ENCODE peak calls at places on chromosomes 5 and 9, in six cellular contexts. V is heart right ventricle, M is psoas muscle, R is PC-9, T is AG04450, E is stomach. A is an unnamed sample.

GRCh38 chr5:169875091-169875727 is 105.1 kb downstream of the INSYN2B start:
- DNase-seq in E (no peak), V (no peak), M (no peak), R (no peak), T (no peak), A (no peak)

GRCh38 chr5:2093859-2094615 is 211.3 kb upstream of the IRX4 start:
- DNase-seq in E (no peak), M (peak; percentile 61), R (no peak), T (peak; percentile 51), V (peak; percentile 13), A (no peak)

GRCh38 chr9:131476777-131477345 is 25.9 kb upstream of the POMT1 start:
- DNase-seq in V (peak; percentile 65), E (no peak), M (peak; percentile 90), R (no peak), T (no peak), A (peak; percentile 59)

GRCh38 chr5:54360089-54360488 is 49.7 kb upstream of the ARL15 start:
- DNase-seq in R (no peak), V (no peak), T (no peak), M (no peak), E (no peak), A (no peak)

GRCh38 chr5:64594601-64595518 is 89.0 kb downstream of the RGS7BP start:
- DNase-seq in E (no peak), T (no peak), M (no peak), V (no peak), R (no peak), A (no peak)

GRCh38 chr9:129182625-129183494 is 4.8 kb upstream of the IER5L start:
- DNase-seq in R (no peak), V (peak; percentile 33), M (peak; percentile 70), E (no peak), T (no peak), A (no peak)

GRCh38 chr9:79489241-79490000 is 82.3 kb upstream of the TLE4 start:
- DNase-seq in T (no peak), V (no peak), R (no peak), M (no peak), E (no peak), A (no peak)

GRCh38 chr5:113487411-113487778 is 858 bp downstream of the MCC start:
- DNase-seq in E (no peak), V (no peak), T (no peak), R (no peak), M (no peak), A (no peak)

GRCh38 chr5:8829322-8830029 is 716.4 kb downstream of the SEMA5A start:
- DNase-seq in V (no peak), R (peak; percentile 77), M (no peak), T (peak; percentile 98), E (no peak), A (no peak)

GRCh38 chr9:96674914-96675538 is 19.9 kb upstream of the PRXL2C start:
- DNase-seq in T (no peak), E (no peak), M (no peak), R (peak; percentile 60), V (no peak), A (no peak)

GRCh38 chr9:115668506-115668905 is 485.1 kb upstream of the PAPPA start:
- DNase-seq in E (no peak), M (no peak), T (peak; percentile 59), V (no peak), R (peak; percentile 39), A (no peak)

GRCh38 chr5:909086-909485 is 16.4 kb downstream of the TRIP13 start:
- DNase-seq in V (no peak), R (no peak), E (no peak), T (no peak), M (no peak), A (no peak)

GRCh38 chr5:136036991-136037705 is 8.4 kb downstream of the TGFBI start:
- DNase-seq in R (peak; percentile 60), V (peak; percentile 65), E (no peak), T (no peak), M (peak; percentile 70), A (no peak)

GRCh38 chr5:167633114-167633513 is 658.3 kb upstream of the WWC1 start:
- DNase-seq in E (no peak), V (no peak), R (no peak), T (no peak), M (no peak), A (no peak)

GRCh38 chr5:55934117-55934613 is 60.6 kb downstream of the IL6ST start:
- DNase-seq in E (peak; percentile 50), T (no peak), R (peak; percentile 94), V (no peak), M (no peak), A (no peak)

GRCh38 chr5:123460296-123460729 is 37.1 kb upstream of the CEP120 start:
- DNase-seq in M (no peak), V (no peak), T (no peak), E (no peak), R (peak; percentile 86), A (no peak)

GRCh38 chr5:97554992-97555981 is 372.2 kb upstream of the RIOK2 start:
- DNase-seq in E (no peak), V (no peak), M (no peak), T (peak; percentile 49), R (no peak), A (no peak)

GRCh38 chr5:167998148-167998767 is 293.2 kb upstream of the WWC1 start:
- DNase-seq in T (no peak), M (no peak), R (no peak), E (no peak), V (peak; percentile 19), A (no peak)

GRCh38 chr5:169296456-169297220 is 4.3 kb downstream of the SLIT3 start:
- DNase-seq in E (no peak), T (no peak), V (no peak), M (peak; percentile 59), R (no peak), A (no peak)

GRCh38 chr5:138439537-138440225 is 824 bp downstream of the REEP2 start:
- DNase-seq in E (no peak), V (no peak), M (no peak), R (no peak), T (no peak), A (no peak)

GRCh38 chr5:71794061-71794695 is 75.1 kb downstream of the CARTPT start:
- DNase-seq in V (no peak), E (no peak), T (no peak), R (no peak), M (no peak), A (no peak)

GRCh38 chr5:157686841-157687554 is 15.7 kb downstream of the C5orf52 start:
- DNase-seq in M (no peak), E (no peak), T (no peak), V (no peak), R (no peak), A (no peak)

GRCh38 chr9:105385372-105385985 is 62.4 kb upstream of the FSD1L start:
- DNase-seq in M (no peak), E (no peak), R (no peak), V (peak; percentile 6), T (no peak), A (no peak)

GRCh38 chr5:83645936-83646335 is 74.7 kb downstream of the HAPLN1 start:
- DNase-seq in E (no peak), V (no peak), M (no peak), R (no peak), T (no peak), A (no peak)

GRCh38 chr5:79932510-79933504 is 58.3 kb downstream of the MTX3 start:
- DNase-seq in M (peak; percentile 55), R (no peak), T (no peak), E (no peak), V (peak; percentile 41), A (no peak)

GRCh38 chr5:108487951-108488350 is 106.1 kb upstream of the FBXL17 start:
- DNase-seq in R (no peak), V (no peak), E (no peak), T (no peak), M (no peak), A (no peak)

GRCh38 chr9:98191210-98191609 is 1.2 kb downstream of the CORO2A start:
- DNase-seq in M (no peak), V (no peak), T (no peak), R (no peak), E (no peak), A (no peak)

GRCh38 chr5:168165221-168165965 is 126.1 kb upstream of the WWC1 start:
- DNase-seq in M (no peak), E (no peak), V (no peak), R (no peak), T (no peak), A (no peak)

GRCh38 chr9:111961011-111961410 is 64.4 kb downstream of the UGCG start:
- DNase-seq in E (no peak), T (no peak), M (no peak), V (no peak), R (no peak), A (no peak)

GRCh38 chr5:39019231-39019630 is 55.0 kb downstream of the RICTOR start:
- DNase-seq in M (no peak), E (no peak), R (no peak), T (peak; percentile 15), V (no peak), A (no peak)
- TF ChIP-seq CTCF in M (no peak), E (no peak), R (no peak), T (no peak), V (no peak), A (no peak)

GRCh38 chr5:42992035-42992570 is 48.0 kb downstream of the ANXA2R start:
- DNase-seq in M (peak; percentile 91), E (peak; percentile 68), R (peak; percentile 75), V (peak; percentile 91), T (no peak), A (peak; percentile 59)

GRCh38 chr5:42994285-42995151 is 45.6 kb downstream of the ANXA2R start:
- DNase-seq in M (peak; percentile 91), V (peak; percentile 93), T (peak; percentile 81), R (no peak), E (peak; percentile 78), A (peak; percentile 52)

GRCh38 chr5:42993516-42994284 is 46.4 kb downstream of the ANXA2R start:
- DNase-seq in V (peak; percentile 47), E (no peak), T (peak; percentile 66), M (peak; percentile 54), R (no peak), A (no peak)

GRCh38 chr5:42991477-42992034 is 48.6 kb downstream of the ANXA2R start:
- DNase-seq in V (no peak), R (no peak), M (no peak), T (no peak), E (no peak), A (no peak)

GRCh38 chr5:42995152-42995751 is 44.9 kb downstream of the ANXA2R start:
- DNase-seq in T (no peak), R (no peak), V (no peak), M (no peak), E (no peak), A (no peak)
- H3K27ac ChIP-seq in T (peak overlapping the region; percentile 97), R (no peak overlapping the region), V (peak overlapping the region; percentile 11), M (peak overlapping the region; percentile 86), E (no peak overlapping the region), A (peak overlapping the region; percentile 82)

DNA sequence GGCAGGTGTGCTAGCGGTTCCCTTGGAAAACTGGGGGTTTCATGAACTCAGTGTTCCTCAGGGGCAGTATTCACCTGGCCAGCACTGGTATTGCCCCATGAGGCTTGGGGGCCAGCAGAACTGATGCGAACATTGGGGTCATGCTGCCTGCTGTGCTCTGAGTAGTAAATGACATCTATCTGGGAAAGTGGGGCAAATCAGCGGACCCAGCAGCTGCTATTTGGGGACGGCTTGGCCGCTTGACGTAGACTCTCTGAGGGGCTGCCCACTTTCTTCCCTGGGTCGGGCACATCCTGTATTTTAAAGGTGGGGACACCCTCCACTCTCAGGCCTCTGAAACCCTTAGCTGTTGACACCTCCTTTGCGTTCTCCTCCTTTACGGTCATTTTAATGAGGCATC is 56.5 kb upstream of the ZFR start:
- DNase-seq in T (no peak), V (no peak), M (no peak), R (no peak), E (no peak), A (no peak)
- H3K4me3 ChIP-seq in T (no peak overlapping the region), V (no peak overlapping the region), M (no peak overlapping the region), R (no peak overlapping the region), E (no peak overlapping the region), A (no peak overlapping the region)

GRCh38 chr9:8856686-8857329 is 1057.2 kb upstream of the DMAC1 start:
- DNase-seq in E (no peak), T (no peak), M (no peak), R (no peak), V (no peak), A (no peak)
- TF ChIP-seq CTCF in E (no peak), T (no peak), M (no peak), R (no peak), V (no peak), A (no peak)